ENCODE peak calls at places on chromosomes 3 and 15, in eight cellular contexts. One of them, this sample, is unnamed.
A peak's percentile ranks its signal among the peaks of the same experiment; 100 is the strongest.

GRCh38 chr3:179768080-179768479 is 115.2 kb downstream of the USP13 start:
- DNase-seq in AG10803: peak; percentile 70
- DNase-seq in sigmoid colon: no peak
- DNase-seq in breast epithelium: no peak
- DNase-seq in ovary: peak; percentile 30
- DNase-seq in keratinocyte: no peak
- DNase-seq in adrenal gland: no peak
- DNase-seq in GM06990: no peak
- DNase-seq in this sample: peak; percentile 27

GRCh38 chr15:45386420-45386819 is 8.1 kb upstream of the GATM start:
- DNase-seq in AG10803: no peak
- DNase-seq in keratinocyte: no peak
- DNase-seq in ovary: peak; percentile 40
- DNase-seq in adrenal gland: no peak
- DNase-seq in breast epithelium: no peak
- DNase-seq in sigmoid colon: no peak
- DNase-seq in GM06990: no peak
- DNase-seq in this sample: peak; percentile 81

GRCh38 chr3:184075901-184076300 is 21.0 kb upstream of the HTR3E start:
- DNase-seq in sigmoid colon: no peak
- DNase-seq in GM06990: no peak
- DNase-seq in adrenal gland: no peak
- DNase-seq in ovary: no peak
- DNase-seq in AG10803: no peak
- DNase-seq in breast epithelium: no peak
- DNase-seq in keratinocyte: no peak
- DNase-seq in this sample: no peak

GRCh38 chr3:153162513-153163348 is 705 bp downstream of the RAP2B start:
- DNase-seq in keratinocyte: no peak
- DNase-seq in AG10803: peak; percentile 34
- DNase-seq in GM06990: peak; percentile 74
- DNase-seq in ovary: peak; percentile 43
- DNase-seq in adrenal gland: peak; percentile 64
- DNase-seq in sigmoid colon: peak; percentile 71
- DNase-seq in breast epithelium: no peak
- DNase-seq in this sample: peak; percentile 38

GRCh38 chr15:31402511-31403056 is 75.9 kb downstream of the KLF13 start:
- DNase-seq in breast epithelium: no peak
- DNase-seq in keratinocyte: no peak
- DNase-seq in ovary: peak; percentile 51
- DNase-seq in AG10803: peak; percentile 77
- DNase-seq in sigmoid colon: peak; percentile 66
- DNase-seq in adrenal gland: peak; percentile 85
- DNase-seq in GM06990: no peak
- DNase-seq in this sample: peak; percentile 38

GRCh38 chr3:48535578-48535977 is 21.0 kb downstream of the PFKFB4 start:
- DNase-seq in keratinocyte: peak; percentile 99
- DNase-seq in adrenal gland: no peak
- DNase-seq in breast epithelium: no peak
- DNase-seq in sigmoid colon: no peak
- DNase-seq in AG10803: no peak
- DNase-seq in GM06990: no peak
- DNase-seq in ovary: no peak
- DNase-seq in this sample: no peak

GRCh38 chr3:13011369-13012227 is 61.6 kb downstream of the IQSEC1 start:
- DNase-seq in ovary: no peak
- DNase-seq in GM06990: peak; percentile 72
- DNase-seq in sigmoid colon: peak; percentile 73
- DNase-seq in breast epithelium: no peak
- DNase-seq in adrenal gland: no peak
- DNase-seq in AG10803: no peak
- DNase-seq in keratinocyte: no peak
- DNase-seq in this sample: no peak

GRCh38 chr3:183906234-183906921 is 21.7 kb upstream of the PARL start:
- DNase-seq in GM06990: no peak
- DNase-seq in breast epithelium: no peak
- DNase-seq in AG10803: no peak
- DNase-seq in keratinocyte: no peak
- DNase-seq in adrenal gland: no peak
- DNase-seq in ovary: no peak
- DNase-seq in sigmoid colon: no peak
- DNase-seq in this sample: no peak

GRCh38 chr3:25725810-25726209 is 57.4 kb downstream of the NGLY1 start:
- DNase-seq in ovary: no peak
- DNase-seq in keratinocyte: no peak
- DNase-seq in sigmoid colon: no peak
- DNase-seq in AG10803: no peak
- DNase-seq in breast epithelium: no peak
- DNase-seq in GM06990: no peak
- DNase-seq in adrenal gland: no peak
- DNase-seq in this sample: no peak

GRCh38 chr3:72680766-72681165 is 167.5 kb downstream of the SHQ1 start:
- DNase-seq in sigmoid colon: no peak
- DNase-seq in ovary: no peak
- DNase-seq in keratinocyte: no peak
- DNase-seq in breast epithelium: no peak
- DNase-seq in GM06990: no peak
- DNase-seq in adrenal gland: no peak
- DNase-seq in AG10803: no peak
- DNase-seq in this sample: no peak

GRCh38 chr3:23761440-23761896 is 44.3 kb upstream of the UBE2E1 start:
- DNase-seq in breast epithelium: no peak
- DNase-seq in AG10803: no peak
- DNase-seq in GM06990: peak; percentile 52
- DNase-seq in adrenal gland: no peak
- DNase-seq in sigmoid colon: no peak
- DNase-seq in ovary: no peak
- DNase-seq in keratinocyte: no peak
- DNase-seq in this sample: no peak

GRCh38 chr3:36796896-36797295 is 32.5 kb upstream of the DCLK3 start:
- DNase-seq in adrenal gland: no peak
- DNase-seq in GM06990: no peak
- DNase-seq in keratinocyte: no peak
- DNase-seq in AG10803: peak; percentile 27
- DNase-seq in ovary: no peak
- DNase-seq in breast epithelium: no peak
- DNase-seq in sigmoid colon: no peak
- DNase-seq in this sample: no peak

GRCh38 chr15:56365075-56365711 is at the start of gene TEX9:
- DNase-seq in GM06990: peak; percentile 94
- DNase-seq in sigmoid colon: peak; percentile 91
- DNase-seq in keratinocyte: no peak
- DNase-seq in ovary: peak; percentile 91
- DNase-seq in AG10803: peak; percentile 81
- DNase-seq in breast epithelium: peak; percentile 82
- DNase-seq in adrenal gland: peak; percentile 94
- DNase-seq in this sample: peak; percentile 92

GRCh38 chr15:56366211-56366610 is 985 bp downstream of the TEX9 start:
- DNase-seq in keratinocyte: no peak
- DNase-seq in adrenal gland: no peak
- DNase-seq in ovary: no peak
- DNase-seq in sigmoid colon: no peak
- DNase-seq in breast epithelium: no peak
- DNase-seq in GM06990: no peak
- DNase-seq in AG10803: no peak
- DNase-seq in this sample: no peak

GRCh38 chr15:56371495-56372147 is 6.4 kb downstream of the TEX9 start:
- DNase-seq in ovary: no peak
- DNase-seq in keratinocyte: no peak
- DNase-seq in sigmoid colon: no peak
- DNase-seq in AG10803: no peak
- DNase-seq in adrenal gland: no peak
- DNase-seq in GM06990: peak; percentile 81
- DNase-seq in breast epithelium: no peak
- DNase-seq in this sample: no peak

GRCh38 chr15:56369234-56369633 is 4.0 kb downstream of the TEX9 start:
- DNase-seq in sigmoid colon: no peak
- DNase-seq in ovary: no peak
- DNase-seq in AG10803: no peak
- DNase-seq in GM06990: no peak
- DNase-seq in keratinocyte: no peak
- DNase-seq in breast epithelium: no peak
- DNase-seq in adrenal gland: no peak
- DNase-seq in this sample: no peak

DNA sequence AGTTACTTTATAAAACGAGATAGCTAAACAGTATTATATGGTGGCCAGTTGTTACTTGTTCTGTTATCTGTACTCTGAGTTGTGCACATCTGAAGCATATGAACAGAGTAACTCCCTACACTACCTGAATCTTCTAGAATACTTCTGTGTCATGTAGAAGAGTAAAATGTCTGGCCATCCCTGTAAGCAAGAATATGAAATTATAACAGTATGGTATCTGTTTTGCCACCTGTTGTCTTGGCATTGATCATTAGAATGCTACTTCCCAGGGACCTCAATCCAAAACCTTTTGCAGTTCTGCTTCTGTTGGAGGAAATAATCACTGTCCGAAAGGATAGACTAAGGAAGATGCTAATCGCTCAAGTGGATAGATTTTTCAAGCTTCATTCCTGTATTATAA is 1.9 kb downstream of the TEX9 start:
- DNase-seq in ovary: no peak
- DNase-seq in adrenal gland: no peak
- DNase-seq in GM06990: no peak
- DNase-seq in breast epithelium: no peak
- DNase-seq in keratinocyte: no peak
- DNase-seq in AG10803: no peak
- DNase-seq in sigmoid colon: no peak
- DNase-seq in this sample: no peak
- H3K4me3 ChIP-seq in ovary: no peak overlapping the region
- H3K4me3 ChIP-seq in adrenal gland: no peak overlapping the region
- H3K4me3 ChIP-seq in GM06990: peak overlapping the region; percentile 77
- H3K4me3 ChIP-seq in breast epithelium: no peak overlapping the region
- H3K4me3 ChIP-seq in keratinocyte: no peak overlapping the region
- H3K4me3 ChIP-seq in AG10803: no peak overlapping the region
- H3K4me3 ChIP-seq in sigmoid colon: no peak overlapping the region
- H3K4me3 ChIP-seq in this sample: no peak overlapping the region

DNA sequence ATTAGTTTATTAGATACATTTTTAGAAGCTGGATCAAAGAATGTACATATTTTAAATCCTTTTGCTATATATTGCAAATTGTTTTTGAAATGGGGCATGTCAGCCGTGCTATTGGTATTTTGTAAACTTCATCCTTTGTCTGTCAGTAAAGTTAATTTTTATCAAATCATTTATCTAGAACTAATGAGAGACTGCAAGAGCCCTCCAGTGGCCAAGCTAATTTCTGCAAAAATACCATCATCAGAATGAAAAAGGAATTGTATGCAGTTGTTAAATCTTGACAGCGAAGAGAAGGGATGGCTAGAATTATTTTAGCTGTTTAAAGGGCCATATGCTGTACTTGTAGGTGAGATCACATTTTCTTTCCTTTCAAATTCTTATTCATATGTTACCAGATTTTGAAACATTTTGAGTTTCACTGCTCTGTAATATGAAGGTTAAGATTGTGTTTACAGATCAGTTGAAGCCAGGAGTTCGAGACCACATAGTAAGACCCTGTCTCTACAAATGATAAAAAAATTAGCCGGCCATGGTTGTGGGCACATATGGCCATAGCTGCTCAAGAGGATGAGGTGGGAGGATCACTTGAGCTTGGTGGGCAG is 8.1 kb upstream of the CLDN11 start:
- DNase-seq in breast epithelium: no peak
- DNase-seq in AG10803: peak; percentile 38
- DNase-seq in ovary: no peak
- DNase-seq in adrenal gland: no peak
- DNase-seq in GM06990: no peak
- DNase-seq in sigmoid colon: no peak
- DNase-seq in keratinocyte: no peak
- DNase-seq in this sample: no peak
- TF ChIP-seq CTCF in breast epithelium: peak; percentile 15
- TF ChIP-seq CTCF in AG10803: peak; percentile 69
- TF ChIP-seq CTCF in ovary: peak; percentile 28
- TF ChIP-seq CTCF in adrenal gland: peak; percentile 36
- TF ChIP-seq CTCF in GM06990: peak; percentile 57
- TF ChIP-seq CTCF in sigmoid colon: peak; percentile 33
- TF ChIP-seq CTCF in keratinocyte: peak; percentile 42
- TF ChIP-seq CTCF in this sample: peak; percentile 42

GRCh38 chr3:33218446-33219174 is at the start of gene SUSD5:
- DNase-seq in sigmoid colon: no peak
- DNase-seq in ovary: no peak
- DNase-seq in adrenal gland: no peak
- DNase-seq in keratinocyte: no peak
- DNase-seq in GM06990: peak; percentile 30
- DNase-seq in AG10803: peak; percentile 29
- DNase-seq in breast epithelium: no peak
- DNase-seq in this sample: no peak
- H3K4me3 ChIP-seq in sigmoid colon: peak within 1 kb of the TSS; percentile 24
- H3K4me3 ChIP-seq in ovary: peak within 1 kb of the TSS; percentile 31
- H3K4me3 ChIP-seq in adrenal gland: peak within 1 kb of the TSS; percentile 49
- H3K4me3 ChIP-seq in keratinocyte: no peak within 1 kb of the TSS
- H3K4me3 ChIP-seq in GM06990: peak within 1 kb of the TSS; percentile 49
- H3K4me3 ChIP-seq in AG10803: peak within 1 kb of the TSS; percentile 45
- H3K4me3 ChIP-seq in breast epithelium: peak within 1 kb of the TSS; percentile 47
- H3K4me3 ChIP-seq in this sample: no peak within 1 kb of the TSS

DNA sequence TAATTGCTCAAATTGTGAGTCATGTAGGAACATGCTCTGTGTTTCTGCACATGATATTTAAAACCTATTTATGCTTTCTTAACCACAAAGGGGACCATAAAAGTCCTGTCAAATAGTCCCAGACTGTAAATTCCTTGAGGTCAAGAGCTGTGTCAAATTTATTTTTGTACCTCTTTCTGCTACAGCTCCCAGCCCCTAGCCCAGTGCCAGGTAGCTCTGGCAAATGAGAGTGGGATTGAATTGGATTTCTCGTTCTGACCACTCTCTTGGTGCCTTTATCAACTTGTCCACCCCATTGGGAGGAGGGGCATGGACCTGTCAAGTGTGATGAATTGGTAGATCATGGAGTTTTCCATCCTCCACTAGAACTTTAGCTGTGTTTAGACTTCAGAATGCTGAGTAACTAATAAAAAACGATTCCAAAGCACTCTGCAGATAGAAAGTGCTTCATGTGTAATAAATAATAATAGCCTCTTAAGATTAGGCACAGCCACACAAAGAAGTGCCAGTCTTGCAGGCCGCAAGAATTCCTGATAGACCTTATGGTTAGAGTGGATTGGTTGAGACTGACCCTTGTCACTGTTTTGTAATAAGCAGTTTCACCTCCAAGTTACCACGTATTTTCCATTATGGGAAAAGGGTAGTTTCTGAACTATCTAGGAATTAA is 120.4 kb downstream of the LPP start:
- DNase-seq in adrenal gland: no peak
- DNase-seq in breast epithelium: no peak
- DNase-seq in sigmoid colon: no peak
- DNase-seq in GM06990: no peak
- DNase-seq in AG10803: peak; percentile 48
- DNase-seq in ovary: no peak
- DNase-seq in keratinocyte: no peak
- DNase-seq in this sample: no peak
- TF ChIP-seq CTCF in adrenal gland: no peak
- TF ChIP-seq CTCF in breast epithelium: no peak
- TF ChIP-seq CTCF in sigmoid colon: no peak
- TF ChIP-seq CTCF in GM06990: no peak
- TF ChIP-seq CTCF in AG10803: no peak
- TF ChIP-seq CTCF in ovary: no peak
- TF ChIP-seq CTCF in keratinocyte: no peak
- TF ChIP-seq CTCF in this sample: no peak

GRCh38 chr3:63135362-63135761 is 142.7 kb upstream of the SYNPR start:
- DNase-seq in sigmoid colon: no peak
- DNase-seq in breast epithelium: no peak
- DNase-seq in adrenal gland: no peak
- DNase-seq in GM06990: no peak
- DNase-seq in keratinocyte: no peak
- DNase-seq in AG10803: peak; percentile 33
- DNase-seq in ovary: no peak
- DNase-seq in this sample: no peak
- H3K4me3 ChIP-seq in sigmoid colon: no peak overlapping the region
- H3K4me3 ChIP-seq in breast epithelium: no peak overlapping the region
- H3K4me3 ChIP-seq in adrenal gland: no peak overlapping the region
- H3K4me3 ChIP-seq in GM06990: no peak overlapping the region
- H3K4me3 ChIP-seq in keratinocyte: no peak overlapping the region
- H3K4me3 ChIP-seq in AG10803: no peak overlapping the region
- H3K4me3 ChIP-seq in ovary: no peak overlapping the region
- H3K4me3 ChIP-seq in this sample: no peak overlapping the region

This sample was measured in body of pancreas.